ENCODE peak calls at places on chromosome 3, in nine cellular contexts. B is NCI-H2171 treated with DMSO at 0.1 percent for 48 hours; Z is stomach; V is glutamatergic neuron; P is RPMI8226; N is GM10248; W is anterior cingulate cortex; U is activated CD4-positive, CD25-positive, alpha-beta regulatory T cell; G is substantia nigra. F is an unnamed sample.
A peak's percentile ranks its signal among the peaks of the same experiment; 100 is the strongest.

GRCh38 chr3:111521881-111522280 is 20.1 kb upstream of the CD96 start:
- DNase-seq in U (no peak), G (no peak), V (no peak), B (no peak), N (no peak), W (no peak), P (no peak), Z (no peak), F (no peak)

GRCh38 chr3:12462159-12462962 is 21.9 kb upstream of the TSEN2 start:
- DNase-seq in W (no peak), U (no peak), G (no peak), N (no peak), B (no peak), V (no peak), P (no peak), Z (no peak), F (no peak)

GRCh38 chr3:5162102-5162501 is 25.4 kb upstream of the EDEM1 start:
- DNase-seq in W (no peak), Z (no peak), N (no peak), B (no peak), P (no peak), G (no peak), V (no peak), U (no peak), F (peak; percentile 38)

GRCh38 chr3:67094167-67094566 is 96.1 kb downstream of the KBTBD8 start:
- DNase-seq in V (no peak), W (no peak), G (no peak), P (no peak), B (no peak), N (no peak), Z (no peak), U (no peak), F (no peak)

GRCh38 chr3:11328196-11328945 is 56.2 kb downstream of the ATG7 start:
- DNase-seq in G (no peak), U (no peak), W (no peak), N (no peak), Z (no peak), B (no peak), V (no peak), P (no peak), F (no peak)

GRCh38 chr3:49654955-49655556 is 19.1 kb upstream of the APEH start:
- DNase-seq in W (no peak), G (no peak), N (no peak), B (peak; percentile 4), U (no peak), Z (peak; percentile 44), P (peak; percentile 98), V (no peak), F (no peak)

GRCh38 chr3:9146367-9147071 is 102.9 kb downstream of the SRGAP3 start:
- DNase-seq in Z (no peak), P (no peak), N (no peak), V (no peak), G (no peak), U (no peak), W (no peak), B (no peak), F (no peak)

GRCh38 chr3:150268426-150269321 is 139.4 kb upstream of the TSC22D2 start:
- DNase-seq in W (no peak), P (no peak), Z (no peak), N (no peak), U (no peak), V (no peak), G (no peak), B (no peak), F (no peak)

GRCh38 chr3:159866201-159866746 is 122.4 kb upstream of the IL12A start:
- DNase-seq in N (no peak), Z (no peak), W (no peak), P (no peak), U (no peak), G (no peak), V (no peak), B (peak; percentile 64), F (no peak)

GRCh38 chr3:113728661-113729060 is 17.4 kb downstream of the NAA50 start:
- DNase-seq in P (no peak), B (no peak), V (no peak), N (no peak), Z (no peak), U (no peak), G (no peak), W (no peak), F (no peak)

GRCh38 chr3:140007946-140008692 is 73.1 kb downstream of the CLSTN2 start:
- DNase-seq in N (no peak), V (no peak), P (no peak), U (no peak), G (no peak), B (peak; percentile 87), W (no peak), Z (no peak), F (no peak)

GRCh38 chr3:116905805-116906204 is 196.2 kb downstream of the TUSC7 start:
- DNase-seq in P (no peak), V (no peak), G (no peak), N (no peak), W (no peak), Z (no peak), U (no peak), B (no peak), F (no peak)

GRCh38 chr3:197959500-197959890 is 522 bp upstream of the LMLN start:
- DNase-seq in W (no peak), N (no peak), G (no peak), B (no peak), Z (no peak), P (no peak), V (no peak), U (no peak), F (no peak)

GRCh38 chr3:42067324-42067723 is 23.8 kb upstream of the TRAK1 start:
- DNase-seq in P (peak; percentile 81), W (no peak), U (no peak), Z (no peak), G (no peak), N (peak; percentile 78), V (no peak), B (no peak), F (no peak)

GRCh38 chr3:35624698-35625097 is 14.6 kb upstream of the ARPP21 start:
- DNase-seq in U (no peak), Z (no peak), V (no peak), W (no peak), G (no peak), N (no peak), P (no peak), B (no peak), F (no peak)

GRCh38 chr3:102258666-102259227 is 176.1 kb upstream of the ZPLD1 start:
- DNase-seq in P (no peak), U (no peak), G (no peak), N (peak; percentile 26), V (no peak), W (no peak), B (no peak), Z (no peak), F (no peak)

GRCh38 chr3:177300039-177300833 is 103.0 kb upstream of the TBL1XR1 start:
- DNase-seq in N (no peak), B (peak; percentile 24), Z (peak; percentile 69), P (peak; percentile 31), V (no peak), U (no peak), G (no peak), W (no peak), F (no peak)

GRCh38 chr3:139230391-139230790 is 113.4 kb upstream of the MRPS22 start:
- DNase-seq in W (no peak), G (no peak), B (no peak), P (no peak), U (no peak), V (no peak), Z (no peak), N (no peak), F (no peak)

GRCh38 chr3:169945313-169945712 is 21.3 kb upstream of the SEC62 start:
- DNase-seq in G (no peak), W (no peak), U (no peak), Z (peak; percentile 39), P (peak; percentile 22), N (peak; percentile 76), B (no peak), V (no peak), F (no peak)

GRCh38 chr3:184230603-184231528 is 1.5 kb downstream of the VWA5B2 start:
- DNase-seq in P (no peak), U (no peak), G (no peak), V (peak; percentile 38), W (no peak), N (no peak), Z (peak; percentile 43), B (peak; percentile 74), F (peak; percentile 38)

GRCh38 chr3:156952011-156952410 is 125.9 kb downstream of the LEKR1 start:
- DNase-seq in Z (no peak), N (no peak), U (no peak), B (no peak), G (no peak), P (no peak), W (no peak), V (no peak), F (no peak)

GRCh38 chr3:138220788-138221187 is 33.7 kb downstream of the ARMC8 start:
- DNase-seq in B (no peak), W (no peak), G (no peak), V (no peak), N (no peak), U (no peak), P (no peak), Z (no peak), F (no peak)